ENCODE peak calls at places on chromosomes 5 and 9, in four cellular contexts. X is K562, W is cardiac muscle cell, E is cardiac fibroblast. O is an unnamed sample.

GRCh38 chr9:126000731-126001580 is 253.8 kb downstream of the PBX3 start:
- DNase-seq in X (no peak), E (no peak), W (peak; percentile 2), O (no peak)

GRCh38 chr9:129028192-129028966 is at the start of gene SH3GLB2:
- DNase-seq in E (peak; percentile 99), W (peak; percentile 98), X (peak; percentile 94), O (peak; percentile 97)

GRCh38 chr5:139634028-139634325 is 14.2 kb upstream of the CXXC5 start:
- DNase-seq in E (no peak), W (no peak), X (no peak), O (no peak)

GRCh38 chr5:15983392-15983791 is 196.2 kb downstream of the MARCHF11 start:
- DNase-seq in E (no peak), X (no peak), W (no peak), O (no peak)

GRCh38 chr5:158953929-158954534 is 145.7 kb downstream of the EBF1 start:
- DNase-seq in W (no peak), X (no peak), E (no peak), O (no peak)

GRCh38 chr5:180137401-180138213 is 66.0 kb upstream of the RNF130 start:
- DNase-seq in X (no peak), E (no peak), W (no peak), O (no peak)

GRCh38 chr9:112572416-112572815 is 85.8 kb downstream of the KIAA1958 start:
- DNase-seq in E (no peak), X (no peak), W (no peak), O (no peak)

GRCh38 chr9:71254592-71255277 is 133.3 kb upstream of the TRPM3 start:
- DNase-seq in W (no peak), E (no peak), X (no peak), O (no peak)

GRCh38 chr9:32581512-32582143 is 8.7 kb upstream of the NDUFB6 start:
- DNase-seq in E (peak; percentile 84), W (peak; percentile 81), X (no peak), O (peak; percentile 48)

GRCh38 chr9:4691794-4692193 is 12.4 kb downstream of the CDC37L1 start:
- DNase-seq in W (peak; percentile 64), X (no peak), E (peak; percentile 63), O (no peak)

GRCh38 chr5:170144286-170145023 is 38.8 kb downstream of the FOXI1 start:
- DNase-seq in W (no peak), E (no peak), X (no peak), O (no peak)

GRCh38 chr9:14323083-14323968 is 9.4 kb upstream of the NFIB start:
- DNase-seq in X (no peak), W (no peak), E (no peak), O (no peak)

GRCh38 chr5:173944512-173944911 is 44.5 kb upstream of the C5orf47 start:
- DNase-seq in X (no peak), E (no peak), W (no peak), O (no peak)

GRCh38 chr9:78905387-78905786 is 608.5 kb downstream of the PSAT1 start:
- DNase-seq in E (no peak), W (no peak), X (no peak), O (no peak)

GRCh38 chr5:111914957-111915356 is 158.0 kb upstream of the NREP start:
- DNase-seq in E (no peak), W (no peak), X (no peak), O (no peak)

GRCh38 chr5:121660142-121660541 is 191.5 kb upstream of the FTMT start:
- DNase-seq in E (no peak), X (no peak), W (no peak), O (no peak)

GRCh38 chr5:38039826-38040225 is 200.0 kb upstream of the GDNF start:
- DNase-seq in X (no peak), E (no peak), W (no peak), O (no peak)

GRCh38 chr9:35669331-35670145 is 4.2 kb upstream of the CA9 start:
- DNase-seq in W (no peak), E (no peak), X (no peak), O (no peak)

GRCh38 chr5:177491429-177491945 is 5.9 kb downstream of the PDLIM7 start:
- DNase-seq in E (peak; percentile 49), W (peak; percentile 61), X (peak; percentile 96), O (peak; percentile 81)

GRCh38 chr5:88707216-88707965 is 175.6 kb downstream of the MEF2C start:
- DNase-seq in X (no peak), W (no peak), E (no peak), O (no peak)

GRCh38 chr9:79425840-79426239 is 145.9 kb upstream of the TLE4 start:
- DNase-seq in E (no peak), X (no peak), W (no peak), O (no peak)

GRCh38 chr5:31270396-31270795 is 76.9 kb downstream of the CDH6 start:
- DNase-seq in W (peak; percentile 24), E (peak; percentile 28), X (peak; percentile 58), O (no peak)

GRCh38 chr5:53552561-53552960 is 7.9 kb upstream of the NDUFS4 start:
- DNase-seq in X (peak; percentile 21), E (no peak), W (no peak), O (no peak)

GRCh38 chr9:26319859-26320258 is 572.7 kb downstream of the CAAP1 start:
- DNase-seq in X (no peak), E (no peak), W (no peak), O (no peak)

GRCh38 chr5:74519161-74519571 is 121.4 kb downstream of the ENC1 start:
- DNase-seq in X (no peak), E (no peak), W (no peak), O (no peak)

GRCh38 chr9:84858373-84858772 is 188.8 kb downstream of the NTRK2 start:
- DNase-seq in W (no peak), E (no peak), X (no peak), O (no peak)

GRCh38 chr5:77709340-77709739 is 66.8 kb downstream of the TBCA start:
- DNase-seq in X (no peak), W (no peak), E (no peak), O (no peak)

GRCh38 chr9:89919171-89919681 is 314.4 kb downstream of the GADD45G start:
- DNase-seq in E (peak; percentile 8), W (peak; percentile 13), X (no peak), O (peak; percentile 88)

GRCh38 chr9:89917861-89918260 is 313.0 kb downstream of the GADD45G start:
- DNase-seq in E (no peak), X (no peak), W (no peak), O (no peak)

GRCh38 chr9:89922099-89922498 is 317.3 kb downstream of the GADD45G start:
- DNase-seq in E (no peak), W (no peak), X (no peak), O (peak; percentile 81)

GRCh38 chr9:89920901-89921300 is 316.1 kb downstream of the GADD45G start:
- DNase-seq in W (no peak), X (no peak), E (no peak), O (no peak)

DNA sequence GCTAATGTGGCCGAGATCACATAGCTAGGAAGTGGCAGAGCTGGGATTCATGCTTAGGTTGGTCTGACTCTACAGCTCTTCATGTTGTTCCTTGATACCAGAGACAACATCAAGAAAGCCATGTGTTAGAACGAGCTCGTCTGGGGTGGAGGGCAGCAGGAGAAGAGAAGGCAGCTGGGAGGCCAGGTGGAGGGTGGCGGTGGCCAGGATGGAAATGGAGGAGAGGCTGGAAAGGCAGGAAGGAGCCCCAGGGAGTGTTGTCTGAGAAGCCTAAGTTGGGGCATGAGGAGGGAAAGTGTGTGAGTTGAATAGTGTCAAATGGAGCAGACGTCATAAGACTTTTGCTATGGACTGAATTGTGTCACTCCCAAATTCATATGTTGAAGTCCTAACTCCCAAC is 315.3 kb downstream of the GADD45G start:
- DNase-seq in W (no peak), X (no peak), E (no peak), O (no peak)
- H3K4me3 ChIP-seq in W (no peak overlapping the region), X (no peak overlapping the region), E (no peak overlapping the region), O (no peak overlapping the region)

GRCh38 chr5:69270827-69271226 is 36.1 kb downstream of the CDK7 start:
- DNase-seq in W (no peak), X (no peak), E (no peak), O (no peak)

GRCh38 chr5:69271376-69271775 is 36.7 kb downstream of the CDK7 start:
- DNase-seq in E (peak; percentile 58), W (peak; percentile 69), X (no peak), O (no peak)

GRCh38 chr5:69261034-69261433 is 26.3 kb downstream of the CDK7 start:
- DNase-seq in X (no peak), W (no peak), E (no peak), O (no peak)

GRCh38 chr5:69268899-69269298 is 34.2 kb downstream of the CDK7 start:
- DNase-seq in X (no peak), E (no peak), W (no peak), O (no peak)

DNA sequence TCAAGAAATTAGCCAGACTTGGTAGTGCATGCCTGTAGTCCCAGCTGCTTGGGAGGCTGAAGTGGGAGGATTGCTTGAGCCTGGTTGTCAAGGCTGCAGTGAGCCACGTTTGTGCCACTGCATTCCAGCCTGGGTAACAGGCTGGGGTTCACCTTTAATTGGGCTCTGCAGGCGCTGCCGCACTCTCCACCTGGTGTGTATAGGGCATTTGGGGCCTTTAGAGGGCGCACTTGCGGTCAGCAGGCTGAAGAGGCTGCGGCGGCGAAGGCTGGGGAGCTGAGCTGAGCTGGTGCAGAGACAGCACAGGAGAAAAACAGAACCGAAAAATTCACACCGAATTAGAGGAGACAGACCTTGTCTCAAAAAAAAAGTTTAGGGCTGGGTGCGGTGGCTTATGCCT is 31.2 kb downstream of the CDK7 start:
- DNase-seq in X (no peak), E (peak; percentile 4), W (no peak), O (peak; percentile 62)
- TF ChIP-seq CTCF in X (peak; percentile 74), E (peak; percentile 33), W (peak; percentile 29), O (peak; percentile 79)

GRCh38 chr5:34736445-34737119 is 80.5 kb downstream of the RAI14 start:
- DNase-seq in W (peak; percentile 51), E (no peak), X (no peak), O (no peak)
- H3K4me3 ChIP-seq in W (no peak overlapping the region), E (no peak overlapping the region), X (no peak overlapping the region), O (no peak overlapping the region)

GRCh38 chr5:23007226-23007625 is 154.1 kb upstream of the CDH12 start:
- DNase-seq in E (no peak), W (no peak), X (no peak), O (no peak)
- TF ChIP-seq CTCF in E (no peak), W (no peak), X (no peak), O (no peak)

DNA sequence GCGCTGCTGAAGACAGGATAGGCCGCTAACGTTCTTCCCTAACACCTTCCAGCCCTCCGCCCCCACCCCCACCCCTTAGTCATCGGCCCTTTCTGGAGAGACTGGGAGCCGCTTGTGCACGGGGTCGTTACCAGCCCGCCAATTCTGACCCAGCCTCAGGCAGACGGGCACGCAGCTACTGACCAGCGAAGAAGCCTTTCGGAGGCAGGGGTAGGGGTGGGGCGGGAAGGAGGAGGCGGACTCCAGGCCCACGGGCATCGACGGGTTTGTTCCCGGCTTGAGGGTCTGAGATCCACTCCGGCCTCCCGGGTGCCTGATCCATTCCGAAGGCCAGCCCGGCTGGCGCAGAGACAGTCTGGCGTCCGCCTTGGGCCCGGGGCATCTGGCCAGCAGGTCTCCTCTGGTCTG is 729 bp upstream of the HAND1 start:
- DNase-seq in X (no peak), E (no peak), W (no peak), O (no peak)
- H3K4me3 ChIP-seq in X (no peak overlapping the region), E (no peak overlapping the region), W (peak overlapping the region; percentile 57), O (no peak overlapping the region)

GRCh38 chr9:124855944-124856773 is 2.9 kb downstream of the WDR38 start:
- DNase-seq in X (no peak), W (peak; percentile 36), E (no peak), O (peak; percentile 86)
- TF ChIP-seq CTCF in X (peak; percentile 49), W (peak; percentile 33), E (peak; percentile 59), O (peak; percentile 91)

GRCh38 chr9:3608011-3608410 is 82.2 kb upstream of the RFX3 start:
- DNase-seq in X (no peak), W (no peak), E (no peak), O (no peak)
- H3K4me3 ChIP-seq in X (no peak overlapping the region), W (no peak overlapping the region), E (no peak overlapping the region), O (no peak overlapping the region)

O was measured in WERI-Rb-1.